ENCODE peak calls at places on chromosomes 6 and 20, in eight cellular contexts. D is RWPE1, H is NB4, U is astrocyte of the cerebellum, Y is C1 segment of cervical spinal cord, J is astrocyte of the spinal cord, R is osteocyte, K is AG04449. B is an unnamed sample.

GRCh38 chr20:3545401-3545925 is 74.6 kb downstream of the ATRN start:
- DNase-seq in D (peak), H (no peak), U (no peak), Y (no peak), J (no peak), R (no peak), K (no peak), B (no peak)

GRCh38 chr20:40332167-40332566 is 356.9 kb downstream of the MAFB start:
- DNase-seq in D (no peak), H (no peak), U (no peak), Y (no peak), J (no peak), R (no peak), K (no peak), B (no peak)

GRCh38 chr20:54123587-54124180 is 50.1 kb downstream of the CYP24A1 start:
- DNase-seq in D (peak), H (no peak), U (peak), Y (no peak), J (peak), R (no peak), K (peak), B (no peak)

GRCh38 chr6:126539022-126539421 is 199.1 kb downstream of the CENPW start:
- DNase-seq in D (peak), H (no peak), U (peak), Y (no peak), J (peak), R (no peak), K (no peak), B (no peak)

GRCh38 chr6:87714093-87714809 is 12.2 kb upstream of the AKIRIN2 start:
- DNase-seq in D (peak), H (peak), U (no peak), Y (no peak), J (peak), R (no peak), K (no peak), B (no peak)

GRCh38 chr6:137904822-137905617 is 38.0 kb downstream of the TNFAIP3 start:
- DNase-seq in D (no peak), H (peak), U (no peak), Y (no peak), J (peak), R (no peak), K (no peak), B (no peak)

GRCh38 chr20:48846516-48847492 is 19.0 kb upstream of the PREX1 start:
- DNase-seq in D (no peak), H (peak), U (no peak), Y (no peak), J (no peak), R (no peak), K (no peak), B (no peak)

GRCh38 chr20:51930775-51931174 is 128.5 kb upstream of the SALL4 start:
- DNase-seq in D (peak), H (peak), U (peak), Y (no peak), J (peak), R (no peak), K (no peak), B (no peak)

GRCh38 chr20:35329435-35330139 is 37.4 kb upstream of the FAM83C start:
- DNase-seq in D (peak), H (peak), U (no peak), Y (no peak), J (no peak), R (no peak), K (no peak), B (no peak)